ENCODE peak calls at places on chromosomes 13 and 19, in nine cellular contexts. One of them, this sample, is unnamed.

GRCh38 chr13:46149272-46150133 is 32.5 kb downstream of the LCP1 start:
- DNase-seq in activated T-cell treated with anti-CD3 and anti-CD28 coated beads, Interleukin-2, amount 50 U/mL, for 48 hours: no peak
- DNase-seq in choroid plexus epithelial cell: peak; percentile 85
- DNase-seq in T follicular helper cell: no peak
- DNase-seq in BE2C: no peak
- DNase-seq in T1000: no peak
- DNase-seq in SK-N-SH: no peak
- DNase-seq in amniotic stem cell: no peak
- DNase-seq in kidney tubule cell: peak; percentile 64
- DNase-seq in this sample: no peak

GRCh38 chr13:98507060-98507797 is 69.7 kb downstream of the STK24 start:
- DNase-seq in BE2C: peak; percentile 75
- DNase-seq in T follicular helper cell: no peak
- DNase-seq in activated T-cell treated with anti-CD3 and anti-CD28 coated beads, Interleukin-2, amount 50 U/mL, for 48 hours: no peak
- DNase-seq in kidney tubule cell: peak; percentile 92
- DNase-seq in T1000: no peak
- DNase-seq in choroid plexus epithelial cell: peak; percentile 64
- DNase-seq in amniotic stem cell: no peak
- DNase-seq in SK-N-SH: peak; percentile 55
- DNase-seq in this sample: no peak

GRCh38 chr13:84430015-84430414 is 547.7 kb upstream of the SLITRK1 start:
- DNase-seq in amniotic stem cell: peak; percentile 67
- DNase-seq in BE2C: no peak
- DNase-seq in SK-N-SH: no peak
- DNase-seq in choroid plexus epithelial cell: peak; percentile 67
- DNase-seq in T1000: no peak
- DNase-seq in activated T-cell treated with anti-CD3 and anti-CD28 coated beads, Interleukin-2, amount 50 U/mL, for 48 hours: no peak
- DNase-seq in T follicular helper cell: no peak
- DNase-seq in kidney tubule cell: peak; percentile 6
- DNase-seq in this sample: no peak

GRCh38 chr19:49148784-49149651 is 6.2 kb downstream of the HRC start:
- DNase-seq in activated T-cell treated with anti-CD3 and anti-CD28 coated beads, Interleukin-2, amount 50 U/mL, for 48 hours: peak; percentile 90
- DNase-seq in kidney tubule cell: peak; percentile 93
- DNase-seq in BE2C: peak; percentile 100
- DNase-seq in choroid plexus epithelial cell: peak; percentile 96
- DNase-seq in SK-N-SH: peak; percentile 94
- DNase-seq in amniotic stem cell: peak; percentile 81
- DNase-seq in T1000: peak; percentile 93
- DNase-seq in T follicular helper cell: peak; percentile 67
- DNase-seq in this sample: peak; percentile 92

GRCh38 chr19:38233740-38234251 is 9.8 kb upstream of the DPF1 start:
- DNase-seq in T1000: peak; percentile 23
- DNase-seq in kidney tubule cell: peak; percentile 73
- DNase-seq in SK-N-SH: peak; percentile 88
- DNase-seq in amniotic stem cell: peak; percentile 55
- DNase-seq in BE2C: peak; percentile 89
- DNase-seq in T follicular helper cell: peak; percentile 51
- DNase-seq in activated T-cell treated with anti-CD3 and anti-CD28 coated beads, Interleukin-2, amount 50 U/mL, for 48 hours: peak; percentile 89
- DNase-seq in choroid plexus epithelial cell: peak; percentile 74
- DNase-seq in this sample: peak; percentile 64

GRCh38 chr13:57409121-57409520 is 222.4 kb upstream of the PCDH17 start:
- DNase-seq in T1000: no peak
- DNase-seq in activated T-cell treated with anti-CD3 and anti-CD28 coated beads, Interleukin-2, amount 50 U/mL, for 48 hours: no peak
- DNase-seq in BE2C: no peak
- DNase-seq in T follicular helper cell: no peak
- DNase-seq in choroid plexus epithelial cell: no peak
- DNase-seq in kidney tubule cell: no peak
- DNase-seq in amniotic stem cell: no peak
- DNase-seq in SK-N-SH: no peak
- DNase-seq in this sample: peak; percentile 1

GRCh38 chr19:35213678-35214632 is 14.6 kb downstream of the FAM187B start:
- DNase-seq in choroid plexus epithelial cell: peak; percentile 88
- DNase-seq in T1000: no peak
- DNase-seq in T follicular helper cell: peak; percentile 72
- DNase-seq in BE2C: peak; percentile 77
- DNase-seq in amniotic stem cell: peak; percentile 4
- DNase-seq in SK-N-SH: peak; percentile 72
- DNase-seq in kidney tubule cell: peak; percentile 88
- DNase-seq in activated T-cell treated with anti-CD3 and anti-CD28 coated beads, Interleukin-2, amount 50 U/mL, for 48 hours: peak; percentile 78
- DNase-seq in this sample: no peak

GRCh38 chr19:55487884-55488687 is at the start of gene SSC5D:
- DNase-seq in BE2C: peak; percentile 41
- DNase-seq in choroid plexus epithelial cell: peak; percentile 41
- DNase-seq in kidney tubule cell: no peak
- DNase-seq in amniotic stem cell: no peak
- DNase-seq in T1000: no peak
- DNase-seq in SK-N-SH: peak; percentile 78
- DNase-seq in T follicular helper cell: no peak
- DNase-seq in activated T-cell treated with anti-CD3 and anti-CD28 coated beads, Interleukin-2, amount 50 U/mL, for 48 hours: no peak
- DNase-seq in this sample: no peak

GRCh38 chr13:87344176-87344575 is 327.0 kb upstream of the SLITRK5 start:
- DNase-seq in T follicular helper cell: no peak
- DNase-seq in kidney tubule cell: peak; percentile 55
- DNase-seq in BE2C: no peak
- DNase-seq in T1000: no peak
- DNase-seq in choroid plexus epithelial cell: no peak
- DNase-seq in amniotic stem cell: no peak
- DNase-seq in SK-N-SH: no peak
- DNase-seq in activated T-cell treated with anti-CD3 and anti-CD28 coated beads, Interleukin-2, amount 50 U/mL, for 48 hours: no peak
- DNase-seq in this sample: no peak

This sample was measured in anterior cingulate cortex.